ENCODE peak calls at places on chromosome 13, in ten cellular contexts. One of them, this sample, is unnamed.

GRCh38 chr13:21218351-21219043 is 42.0 kb downstream of the MRPL57 start:
- DNase-seq in spleen: no peak
- DNase-seq in neural crest cell: no peak
- DNase-seq in HS-5: no peak
- DNase-seq in NCI-H187 treated with DMSO at 0.1 percent for 48 hours: no peak
- DNase-seq in iris pigment epithelial cell: no peak
- DNase-seq in activated gamma-delta T cell treated with anti-CD3 and anti-CD28 coated beads, Interleukin-2, amount 50 U/mL, for 16 hours: no peak
- DNase-seq in iPS-NIHi11: no peak
- DNase-seq in NCI-H1092 treated with DMSO at 0.1 percent for 48 hours: no peak
- DNase-seq in Panc1: no peak
- DNase-seq in this sample: peak; percentile 85

GRCh38 chr13:102131246-102131645 is 270.6 kb downstream of the FGF14 start:
- DNase-seq in spleen: no peak
- DNase-seq in neural crest cell: no peak
- DNase-seq in HS-5: no peak
- DNase-seq in NCI-H187 treated with DMSO at 0.1 percent for 48 hours: no peak
- DNase-seq in iris pigment epithelial cell: no peak
- DNase-seq in activated gamma-delta T cell treated with anti-CD3 and anti-CD28 coated beads, Interleukin-2, amount 50 U/mL, for 16 hours: no peak
- DNase-seq in iPS-NIHi11: no peak
- DNase-seq in NCI-H1092 treated with DMSO at 0.1 percent for 48 hours: no peak
- DNase-seq in Panc1: no peak
- DNase-seq in this sample: no peak

GRCh38 chr13:29858231-29858630 is 7.8 kb upstream of the UBL3 start:
- DNase-seq in spleen: no peak
- DNase-seq in neural crest cell: no peak
- DNase-seq in HS-5: no peak
- DNase-seq in NCI-H187 treated with DMSO at 0.1 percent for 48 hours: no peak
- DNase-seq in iris pigment epithelial cell: no peak
- DNase-seq in activated gamma-delta T cell treated with anti-CD3 and anti-CD28 coated beads, Interleukin-2, amount 50 U/mL, for 16 hours: no peak
- DNase-seq in iPS-NIHi11: no peak
- DNase-seq in NCI-H1092 treated with DMSO at 0.1 percent for 48 hours: no peak
- DNase-seq in Panc1: no peak
- DNase-seq in this sample: no peak

GRCh38 chr13:62537593-62537992 is 1121.9 kb upstream of the PCDH20 start:
- DNase-seq in spleen: no peak
- DNase-seq in neural crest cell: no peak
- DNase-seq in HS-5: no peak
- DNase-seq in NCI-H187 treated with DMSO at 0.1 percent for 48 hours: no peak
- DNase-seq in iris pigment epithelial cell: no peak
- DNase-seq in activated gamma-delta T cell treated with anti-CD3 and anti-CD28 coated beads, Interleukin-2, amount 50 U/mL, for 16 hours: no peak
- DNase-seq in iPS-NIHi11: no peak
- DNase-seq in NCI-H1092 treated with DMSO at 0.1 percent for 48 hours: peak; percentile 19
- DNase-seq in Panc1: no peak
- DNase-seq in this sample: peak; percentile 2

GRCh38 chr13:52428295-52428694 is 22.1 kb downstream of the VPS36 start:
- DNase-seq in spleen: no peak
- DNase-seq in neural crest cell: no peak
- DNase-seq in HS-5: no peak
- DNase-seq in NCI-H187 treated with DMSO at 0.1 percent for 48 hours: no peak
- DNase-seq in iris pigment epithelial cell: peak; percentile 82
- DNase-seq in activated gamma-delta T cell treated with anti-CD3 and anti-CD28 coated beads, Interleukin-2, amount 50 U/mL, for 16 hours: no peak
- DNase-seq in iPS-NIHi11: no peak
- DNase-seq in NCI-H1092 treated with DMSO at 0.1 percent for 48 hours: no peak
- DNase-seq in Panc1: no peak
- DNase-seq in this sample: no peak

GRCh38 chr13:62033932-62034331 is 618.3 kb upstream of the PCDH20 start:
- DNase-seq in spleen: no peak
- DNase-seq in neural crest cell: no peak
- DNase-seq in HS-5: no peak
- DNase-seq in NCI-H187 treated with DMSO at 0.1 percent for 48 hours: no peak
- DNase-seq in iris pigment epithelial cell: no peak
- DNase-seq in activated gamma-delta T cell treated with anti-CD3 and anti-CD28 coated beads, Interleukin-2, amount 50 U/mL, for 16 hours: no peak
- DNase-seq in iPS-NIHi11: no peak
- DNase-seq in NCI-H1092 treated with DMSO at 0.1 percent for 48 hours: no peak
- DNase-seq in Panc1: no peak
- DNase-seq in this sample: peak; percentile 5

GRCh38 chr13:108895220-108895704 is 265.9 kb downstream of the MYO16 start:
- DNase-seq in spleen: no peak
- DNase-seq in neural crest cell: no peak
- DNase-seq in HS-5: no peak
- DNase-seq in NCI-H187 treated with DMSO at 0.1 percent for 48 hours: no peak
- DNase-seq in iris pigment epithelial cell: peak; percentile 56
- DNase-seq in activated gamma-delta T cell treated with anti-CD3 and anti-CD28 coated beads, Interleukin-2, amount 50 U/mL, for 16 hours: no peak
- DNase-seq in iPS-NIHi11: no peak
- DNase-seq in NCI-H1092 treated with DMSO at 0.1 percent for 48 hours: peak; percentile 29
- DNase-seq in Panc1: no peak
- DNase-seq in this sample: peak; percentile 47

GRCh38 chr13:66508153-66508909 is 721.8 kb downstream of the PCDH9 start:
- DNase-seq in spleen: no peak
- DNase-seq in neural crest cell: no peak
- DNase-seq in HS-5: no peak
- DNase-seq in NCI-H187 treated with DMSO at 0.1 percent for 48 hours: no peak
- DNase-seq in iris pigment epithelial cell: peak; percentile 69
- DNase-seq in activated gamma-delta T cell treated with anti-CD3 and anti-CD28 coated beads, Interleukin-2, amount 50 U/mL, for 16 hours: no peak
- DNase-seq in iPS-NIHi11: no peak
- DNase-seq in NCI-H1092 treated with DMSO at 0.1 percent for 48 hours: no peak
- DNase-seq in Panc1: no peak
- DNase-seq in this sample: no peak

GRCh38 chr13:34990399-34991224 is 48.5 kb downstream of the NBEA start:
- DNase-seq in spleen: no peak
- DNase-seq in neural crest cell: no peak
- DNase-seq in HS-5: no peak
- DNase-seq in NCI-H187 treated with DMSO at 0.1 percent for 48 hours: no peak
- DNase-seq in iris pigment epithelial cell: no peak
- DNase-seq in activated gamma-delta T cell treated with anti-CD3 and anti-CD28 coated beads, Interleukin-2, amount 50 U/mL, for 16 hours: no peak
- DNase-seq in iPS-NIHi11: no peak
- DNase-seq in NCI-H1092 treated with DMSO at 0.1 percent for 48 hours: no peak
- DNase-seq in Panc1: no peak
- DNase-seq in this sample: no peak